ENCODE peak calls at places on chromosomes 2 and 18, in six cellular contexts. O is K562, E is SK-N-SH, V is HepG2, D is H1, F is GM12878. A is an unnamed sample.

GRCh38 chr2:46298522-46299351 is 1.5 kb downstream of the EPAS1 start:
- DNase-seq in E (peak), O (peak), V (no peak), D (no peak), F (no peak), A (peak)

GRCh38 chr2:183195397-183195796 is 71.2 kb downstream of the NUP35 start:
- DNase-seq in F (no peak), V (no peak), O (no peak), D (no peak), E (no peak), A (no peak)

GRCh38 chr2:100278501-100278900 is 43.8 kb downstream of the LONRF2 start:
- DNase-seq in F (no peak), E (no peak), V (no peak), O (no peak), D (no peak), A (no peak)

GRCh38 chr2:38323623-38324022 is 53.5 kb downstream of the ATL2 start:
- DNase-seq in V (no peak), E (no peak), D (no peak), F (no peak), O (no peak), A (no peak)

GRCh38 chr2:151771599-151772358 is 37.5 kb upstream of the NEB start:
- DNase-seq in D (no peak), F (peak), V (no peak), E (no peak), O (no peak), A (no peak)

GRCh38 chr2:234678721-234679120 is 181.8 kb upstream of the ARL4C start:
- DNase-seq in O (no peak), E (no peak), V (no peak), D (no peak), F (no peak), A (no peak)

GRCh38 chr2:231028890-231029289 is 8.4 kb upstream of the C2orf72 start:
- DNase-seq in O (no peak), E (no peak), F (no peak), D (no peak), V (no peak), A (no peak)

GRCh38 chr18:60892855-60893254 is 440.4 kb upstream of the CDH20 start:
- DNase-seq in F (no peak), D (no peak), O (no peak), V (peak), E (no peak), A (peak)

GRCh38 chr2:138282014-138282413 is 219.6 kb upstream of the SPOPL start:
- DNase-seq in E (no peak), V (peak), F (no peak), D (no peak), O (no peak), A (no peak)

GRCh38 chr18:22813648-22814328 is 119.3 kb upstream of the RBBP8 start:
- DNase-seq in E (peak), F (no peak), V (peak), D (no peak), O (peak), A (peak)

GRCh38 chr2:2846379-2847130 is 515.5 kb upstream of the MYT1L start:
- DNase-seq in D (no peak), F (no peak), E (peak), O (no peak), V (no peak), A (no peak)

GRCh38 chr2:154452471-154452870 is 246.0 kb upstream of the KCNJ3 start:
- DNase-seq in V (no peak), O (no peak), F (no peak), E (no peak), D (no peak), A (no peak)

GRCh38 chr2:197890160-197890559 is 85.8 kb downstream of the PLCL1 start:
- DNase-seq in O (no peak), V (no peak), F (no peak), D (no peak), E (no peak), A (no peak)

GRCh38 chr18:47883771-47884413 is 46.6 kb downstream of the SMAD2 start:
- DNase-seq in O (no peak), E (no peak), F (no peak), D (no peak), V (no peak), A (no peak)

GRCh38 chr2:29296585-29296984 is 181.4 kb downstream of the CLIP4 start:
- DNase-seq in V (no peak), D (no peak), O (no peak), F (no peak), E (no peak), A (no peak)

GRCh38 chr2:136248242-136248641 is 130.3 kb upstream of the CXCR4 start:
- DNase-seq in E (no peak), F (no peak), O (no peak), D (no peak), V (no peak), A (peak)

GRCh38 chr2:10659898-10660568 is 29.7 kb downstream of the NOL10 start:
- DNase-seq in E (peak), O (peak), V (peak), D (no peak), F (no peak), A (peak)
- TF ChIP-seq RAD21 in E (peak), O (peak), V (peak), D (peak), F (peak), A (peak)

DNA sequence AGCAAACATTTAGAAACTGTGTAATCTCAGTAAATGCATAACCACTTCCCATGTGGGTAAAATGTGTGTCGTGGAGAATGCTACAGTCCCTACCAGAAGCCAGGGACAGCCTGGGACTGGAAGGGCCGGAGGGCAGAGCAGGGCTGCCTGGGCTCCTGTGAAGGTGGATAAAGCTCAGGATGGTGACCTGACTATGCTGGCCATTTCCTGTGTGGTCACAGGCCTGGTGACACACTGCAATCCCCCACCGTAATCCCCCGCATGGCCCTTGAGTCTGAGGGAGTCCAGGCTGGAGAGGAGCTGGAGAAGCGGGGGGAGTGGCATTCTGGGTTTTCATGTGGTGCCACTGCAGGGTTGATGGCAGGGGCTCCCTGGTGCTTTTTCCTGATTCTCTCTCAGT is 102.3 kb downstream of the LRRC30 start:
- DNase-seq in E (no peak), O (no peak), D (no peak), V (no peak), F (no peak), A (no peak)
- TF ChIP-seq EP300 in E (no peak), O (no peak), D (no peak), V (no peak), F (no peak), A (no peak)

GRCh38 chr2:84302513-84303412 is 156.3 kb downstream of the SUCLG1 start:
- DNase-seq in D (peak), V (peak), E (peak), F (peak), O (peak), A (peak)
- TF ChIP-seq RAD21 in D (peak), V (peak), E (peak), F (peak), O (peak), A (peak)

GRCh38 chr2:219417374-219417773 is 803 bp upstream of the DES start:
- DNase-seq in V (no peak), O (no peak), F (no peak), E (no peak), D (no peak), A (no peak)

GRCh38 chr2:219419331-219420197 is 1.4 kb downstream of the DES start:
- DNase-seq in D (no peak), F (no peak), V (no peak), E (no peak), O (peak), A (no peak)

GRCh38 chr2:219418570-219419189 is 503 bp downstream of the DES start:
- DNase-seq in V (no peak), F (no peak), E (no peak), D (no peak), O (no peak), A (no peak)

GRCh38 chr2:219416938-219417337 is 1.2 kb upstream of the DES start:
- DNase-seq in O (no peak), E (no peak), F (no peak), D (no peak), V (no peak), A (no peak)

DNA sequence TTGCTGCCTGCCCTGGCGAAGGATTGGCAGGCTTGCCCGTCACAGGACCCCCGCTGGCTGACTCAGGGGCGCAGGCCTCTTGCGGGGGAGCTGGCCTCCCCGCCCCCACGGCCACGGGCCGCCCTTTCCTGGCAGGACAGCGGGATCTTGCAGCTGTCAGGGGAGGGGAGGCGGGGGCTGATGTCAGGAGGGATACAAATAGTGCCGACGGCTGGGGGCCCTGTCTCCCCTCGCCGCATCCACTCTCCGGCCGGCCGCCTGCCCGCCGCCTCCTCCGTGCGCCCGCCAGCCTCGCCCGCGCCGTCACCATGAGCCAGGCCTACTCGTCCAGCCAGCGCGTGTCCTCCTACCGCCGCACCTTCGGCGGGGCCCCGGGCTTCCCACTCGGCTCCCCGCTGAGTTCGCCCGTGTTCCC is at the start of gene DES:
- DNase-seq in O (no peak), E (no peak), F (no peak), V (no peak), D (no peak), A (no peak)
- TF ChIP-seq EP300 in O (no peak), E (no peak), F (no peak), V (no peak), D (no peak), A (no peak)

GRCh38 chr2:32745191-32745590 is 117.3 kb downstream of the TTC27 start:
- DNase-seq in O (no peak), F (no peak), E (no peak), D (no peak), V (no peak), A (no peak)
- TF ChIP-seq RAD21 in O (no peak), F (no peak), E (no peak), D (no peak), V (no peak), A (no peak)

DNA sequence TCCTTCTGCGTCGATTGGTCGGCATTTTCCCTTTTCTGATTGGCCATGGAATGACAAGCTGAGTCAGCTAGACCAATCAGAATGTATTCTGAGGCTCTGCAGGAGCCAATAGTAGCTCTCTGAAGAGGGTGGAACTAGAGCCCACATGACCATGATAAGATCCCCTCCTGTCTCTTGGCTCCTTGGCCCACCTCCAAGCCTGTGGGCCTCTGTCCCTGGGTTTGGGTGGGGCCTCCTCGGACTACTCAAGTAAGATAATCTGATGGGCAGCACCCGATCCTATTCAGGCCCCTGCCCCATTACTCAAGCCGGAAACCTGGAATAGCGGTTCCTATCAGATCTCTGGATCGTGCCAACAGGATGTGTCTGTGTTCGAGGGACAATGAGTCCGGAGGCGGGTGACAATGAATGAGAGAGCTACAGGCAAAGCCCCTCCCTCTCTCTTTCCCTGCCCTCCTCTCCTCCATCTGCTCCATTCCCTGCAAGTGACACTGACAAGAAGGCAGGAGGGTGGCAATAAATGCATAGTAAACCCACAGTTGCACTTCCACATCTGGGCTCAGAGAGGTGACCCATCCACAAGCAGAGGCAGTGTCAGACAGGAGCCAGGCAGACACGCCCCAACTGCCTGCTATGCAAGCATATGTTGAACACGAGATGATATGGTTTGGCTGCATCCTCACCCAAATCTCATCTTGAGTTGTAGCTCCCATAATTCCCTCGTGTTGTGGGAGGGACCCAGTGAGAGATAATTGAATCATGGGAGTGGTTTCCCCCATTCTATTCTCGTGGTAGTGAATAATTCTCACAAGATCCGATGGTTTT is 114.7 kb downstream of the TNS1 start:
- DNase-seq in E (peak), V (no peak), F (no peak), O (peak), D (no peak), A (no peak)
- TF ChIP-seq EP300 in E (no peak), V (no peak), F (no peak), O (no peak), D (no peak), A (no peak)

DNA sequence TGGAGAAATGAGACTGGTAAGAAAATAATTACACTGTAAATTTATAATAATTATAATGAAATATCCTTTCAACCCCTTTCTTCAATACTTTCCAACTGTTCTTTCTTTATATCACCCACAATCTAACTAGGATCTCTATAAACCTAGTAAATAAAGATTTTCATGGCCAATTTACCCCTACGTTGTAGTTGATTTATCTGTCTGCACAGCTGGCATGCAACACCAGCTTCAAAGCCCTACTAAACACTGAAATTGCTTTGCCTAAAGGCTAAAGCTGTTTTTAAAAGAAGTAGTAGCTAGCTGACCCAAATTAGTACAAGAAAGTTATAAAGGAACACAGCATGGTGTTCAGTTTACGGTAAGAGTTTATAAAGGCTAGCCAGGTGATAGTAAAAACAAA is 140.1 kb downstream of the NOL4 start:
- DNase-seq in O (no peak), E (no peak), V (no peak), F (no peak), D (no peak), A (no peak)
- TF ChIP-seq RAD21 in O (no peak), E (no peak), V (no peak), F (no peak), D (no peak), A (no peak)

A was measured in A549.